ENCODE peak calls at places on chromosomes 11 and 22, in ten cellular contexts. N is stimulated activated naive CD4-positive, alpha-beta T cell treated with Interleukin-2 at 50 U/mL for 16 hours; S is stimulated activated CD8-positive, alpha-beta memory T cell treated with anti-CD3 and anti-CD28 coated beads, Interleukin-4, amount 100 ng/mL, for 48 hours; D is endothelial cell; Q is Ammon's horn; P is stimulated activated effector memory CD8-positive, alpha-beta T cell treated with anti-CD3 and anti-CD28 coated beads, Interleukin-12 subunit alpha, Interleukin-12 subunit beta, amount 100 ng/mL, for 72 hours; V is brain pericyte; L is heart right ventricle; I is transverse colon; M is neural progenitor cell. K is an unnamed sample.

GRCh38 chr11:128904872-128905344 is 13.8 kb downstream of the KCNJ5 start:
- DNase-seq in N (no peak), S (no peak), D (no peak), Q (no peak), P (no peak), V (no peak), L (peak), I (peak), M (peak), K (no peak)

GRCh38 chr11:116990061-116990473 is 108.2 kb downstream of the SIK3 start:
- DNase-seq in N (no peak), S (no peak), D (no peak), Q (no peak), P (no peak), V (no peak), L (no peak), I (no peak), M (no peak), K (no peak)

GRCh38 chr11:2954263-2954662 is 25.0 kb upstream of the PHLDA2 start:
- DNase-seq in N (no peak), S (no peak), D (no peak), Q (no peak), P (no peak), V (no peak), L (no peak), I (no peak), M (no peak), K (no peak)

GRCh38 chr11:66727883-66728759 is 895 bp downstream of the SPTBN2 start:
- DNase-seq in N (no peak), S (no peak), D (no peak), Q (no peak), P (no peak), V (no peak), L (no peak), I (peak), M (peak), K (no peak)

GRCh38 chr11:61923166-61924015 is 6.0 kb upstream of the RAB3IL1 start:
- DNase-seq in N (no peak), S (no peak), D (no peak), Q (no peak), P (no peak), V (peak), L (peak), I (peak), M (peak), K (no peak)

GRCh38 chr11:109586789-109587188 is 164.8 kb downstream of the C11orf87 start:
- DNase-seq in N (no peak), S (no peak), D (peak), Q (no peak), P (no peak), V (no peak), L (no peak), I (no peak), M (no peak), K (no peak)

GRCh38 chr22:35464399-35464798 is 64.5 kb downstream of the MCM5 start:
- DNase-seq in N (no peak), S (no peak), D (no peak), Q (no peak), P (no peak), V (no peak), L (no peak), I (no peak), M (no peak), K (no peak)

GRCh38 chr11:65419460-65419772 is 3.2 kb upstream of the NEAT1 start:
- DNase-seq in N (no peak), S (peak), D (no peak), Q (no peak), P (no peak), V (no peak), L (no peak), I (peak), M (no peak), K (no peak)

GRCh38 chr11:2190670-2191471 is 19.3 kb upstream of the TH start:
- DNase-seq in N (no peak), S (no peak), D (no peak), Q (peak), P (no peak), V (no peak), L (no peak), I (no peak), M (peak), K (no peak)

GRCh38 chr22:49639956-49640355 is 187.7 kb downstream of the BRD1 start:
- DNase-seq in N (no peak), S (no peak), D (no peak), Q (no peak), P (no peak), V (no peak), L (no peak), I (no peak), M (no peak), K (no peak)

GRCh38 chr22:37126383-37126782 is 16.9 kb upstream of the TMPRSS6 start:
- DNase-seq in N (no peak), S (peak), D (no peak), Q (no peak), P (no peak), V (no peak), L (no peak), I (no peak), M (peak), K (no peak)

GRCh38 chr11:130629039-130629438 is 180.6 kb downstream of the ADAMTS15 start:
- DNase-seq in N (no peak), S (no peak), D (no peak), Q (no peak), P (no peak), V (no peak), L (no peak), I (no peak), M (no peak), K (no peak)

GRCh38 chr11:121741954-121742361 is 289.2 kb upstream of the SORL1-AS1 start:
- DNase-seq in N (no peak), S (no peak), D (no peak), Q (peak), P (no peak), V (no peak), L (peak), I (peak), M (no peak), K (no peak)

GRCh38 chr22:49355206-49355920 is 472.3 kb downstream of the BRD1 start:
- DNase-seq in N (no peak), S (no peak), D (no peak), Q (no peak), P (no peak), V (no peak), L (no peak), I (no peak), M (no peak), K (no peak)

GRCh38 chr22:32444068-32444467 is 20.2 kb downstream of the BPIFC start:
- DNase-seq in N (no peak), S (no peak), D (peak), Q (no peak), P (no peak), V (no peak), L (no peak), I (peak), M (peak), K (no peak)

GRCh38 chr11:118843518-118843917 is 40.2 kb upstream of the CXCR5 start:
- DNase-seq in N (no peak), S (no peak), D (no peak), Q (no peak), P (no peak), V (no peak), L (no peak), I (no peak), M (no peak), K (no peak)

GRCh38 chr11:72349616-72350218 is 84.6 kb downstream of the CLPB start:
- DNase-seq in N (no peak), S (no peak), D (no peak), Q (no peak), P (no peak), V (no peak), L (peak), I (no peak), M (no peak), K (no peak)

GRCh38 chr11:64627371-64627770 is 36.4 kb downstream of the SLC22A12 start:
- DNase-seq in N (no peak), S (no peak), D (no peak), Q (no peak), P (no peak), V (no peak), L (no peak), I (no peak), M (no peak), K (no peak)

GRCh38 chr22:27879923-27880322 is 39.1 kb downstream of the PITPNB start:
- DNase-seq in N (no peak), S (no peak), D (peak), Q (peak), P (no peak), V (no peak), L (no peak), I (no peak), M (peak), K (no peak)

GRCh38 chr11:132114185-132114584 is 743.8 kb downstream of the NTM start:
- DNase-seq in N (no peak), S (no peak), D (peak), Q (peak), P (no peak), V (no peak), L (no peak), I (peak), M (peak), K (no peak)

GRCh38 chr11:10373340-10373739 is 68.5 kb downstream of the ADM start:
- DNase-seq in N (no peak), S (no peak), D (no peak), Q (no peak), P (no peak), V (no peak), L (no peak), I (no peak), M (no peak), K (no peak)

GRCh38 chr22:40405178-40406062 is 35.0 kb downstream of the SGSM3 start:
- DNase-seq in N (no peak), S (no peak), D (no peak), Q (no peak), P (no peak), V (no peak), L (no peak), I (no peak), M (no peak), K (no peak)

GRCh38 chr11:72686639-72687215 is 12.5 kb upstream of the PDE2A start:
- DNase-seq in N (no peak), S (no peak), D (no peak), Q (no peak), P (no peak), V (no peak), L (no peak), I (no peak), M (no peak), K (no peak)

GRCh38 chr22:50162391-50162956 is 8.1 kb upstream of the PANX2 start:
- DNase-seq in N (no peak), S (no peak), D (no peak), Q (no peak), P (no peak), V (no peak), L (no peak), I (no peak), M (no peak), K (no peak)

GRCh38 chr11:12888525-12889158 is 120.5 kb upstream of the RASSF10 start:
- DNase-seq in N (peak), S (peak), D (peak), Q (peak), P (peak), V (peak), L (peak), I (peak), M (peak), K (peak)

GRCh38 chr11:11407065-11407737 is 54.2 kb upstream of the CSNK2A3 start:
- DNase-seq in N (no peak), S (no peak), D (no peak), Q (no peak), P (no peak), V (no peak), L (no peak), I (peak), M (no peak), K (no peak)

GRCh38 chr11:130308925-130309324 is 5.8 kb downstream of the ZBTB44 start:
- DNase-seq in N (no peak), S (no peak), D (no peak), Q (no peak), P (no peak), V (no peak), L (no peak), I (no peak), M (no peak), K (no peak)

GRCh38 chr11:101949846-101950245 is 33.5 kb upstream of the ANGPTL5 start:
- DNase-seq in N (no peak), S (no peak), D (no peak), Q (no peak), P (no peak), V (no peak), L (no peak), I (no peak), M (peak), K (no peak)

GRCh38 chr11:1081601-1082311 is 7.1 kb downstream of the MUC2 start:
- DNase-seq in N (no peak), S (no peak), D (no peak), Q (no peak), P (no peak), V (no peak), L (peak), I (no peak), M (no peak), K (no peak)

GRCh38 chr11:16028406-16028805 is 327.9 kb downstream of the SOX6 start:
- DNase-seq in N (no peak), S (no peak), D (no peak), Q (no peak), P (no peak), V (no peak), L (no peak), I (no peak), M (no peak), K (peak)

GRCh38 chr11:63832336-63832735 is 6.6 kb upstream of the MARK2 start:
- DNase-seq in N (no peak), S (no peak), D (no peak), Q (no peak), P (no peak), V (no peak), L (no peak), I (no peak), M (no peak), K (no peak)